ENCODE peak calls at places on chromosomes 7 and 10, in seven cellular contexts. M is HepG2, Z is astrocyte of the cerebellum, K is colonic mucosa, F is breast epithelium, A is lung, J is GM12878. V is an unnamed sample.

GRCh38 chr7:152105205-152105604 is 79.7 kb downstream of the GALNT11 start:
- DNase-seq in A (no peak), F (no peak), M (no peak), Z (no peak), J (no peak), K (no peak), V (no peak)

GRCh38 chr7:24920702-24921679 is 59.0 kb downstream of the OSBPL3 start:
- DNase-seq in A (peak; percentile 68), Z (no peak), F (no peak), M (no peak), K (no peak), J (no peak), V (no peak)

GRCh38 chr7:84022686-84023308 is 171.8 kb downstream of the SEMA3A start:
- DNase-seq in K (peak; percentile 51), Z (no peak), M (peak; percentile 82), A (no peak), J (no peak), F (no peak), V (no peak)

GRCh38 chr7:122743211-122743610 is 40.5 kb upstream of the RNF148 start:
- DNase-seq in Z (no peak), A (no peak), M (no peak), K (no peak), J (no peak), F (no peak), V (no peak)

GRCh38 chr7:15462721-15463389 is 99.0 kb downstream of the AGMO start:
- DNase-seq in M (no peak), F (no peak), K (no peak), J (no peak), A (no peak), Z (no peak), V (no peak)

GRCh38 chr7:128915841-128916642 is 5.5 kb upstream of the KCP start:
- DNase-seq in K (no peak), F (no peak), Z (no peak), J (no peak), M (no peak), A (no peak), V (no peak)

GRCh38 chr7:37201003-37201875 is 247.4 kb downstream of the ELMO1 start:
- DNase-seq in J (no peak), Z (peak; percentile 72), K (peak; percentile 79), A (peak; percentile 82), F (peak; percentile 78), M (peak; percentile 64), V (peak; percentile 30)

GRCh38 chr7:104328308-104328969 is at the start of gene LHFPL3:
- DNase-seq in F (no peak), A (no peak), M (no peak), J (no peak), Z (no peak), K (peak; percentile 16), V (no peak)

GRCh38 chr7:31051598-31052503 is at the start of gene ADCYAP1R1:
- DNase-seq in A (no peak), Z (no peak), K (no peak), J (no peak), F (no peak), M (no peak), V (no peak)

GRCh38 chr10:44439436-44439835 is 54.5 kb upstream of the CXCL12 start:
- DNase-seq in Z (no peak), J (no peak), F (no peak), M (no peak), A (no peak), K (no peak), V (no peak)

GRCh38 chr7:69656890-69657289 is 58.6 kb downstream of the AUTS2 start:
- DNase-seq in Z (no peak), K (no peak), F (peak; percentile 43), A (no peak), J (no peak), M (no peak), V (no peak)

GRCh38 chr7:55174456-55174855 is 155.6 kb downstream of the EGFR start:
- DNase-seq in K (no peak), J (no peak), M (no peak), A (no peak), Z (no peak), F (no peak), V (no peak)

DNA sequence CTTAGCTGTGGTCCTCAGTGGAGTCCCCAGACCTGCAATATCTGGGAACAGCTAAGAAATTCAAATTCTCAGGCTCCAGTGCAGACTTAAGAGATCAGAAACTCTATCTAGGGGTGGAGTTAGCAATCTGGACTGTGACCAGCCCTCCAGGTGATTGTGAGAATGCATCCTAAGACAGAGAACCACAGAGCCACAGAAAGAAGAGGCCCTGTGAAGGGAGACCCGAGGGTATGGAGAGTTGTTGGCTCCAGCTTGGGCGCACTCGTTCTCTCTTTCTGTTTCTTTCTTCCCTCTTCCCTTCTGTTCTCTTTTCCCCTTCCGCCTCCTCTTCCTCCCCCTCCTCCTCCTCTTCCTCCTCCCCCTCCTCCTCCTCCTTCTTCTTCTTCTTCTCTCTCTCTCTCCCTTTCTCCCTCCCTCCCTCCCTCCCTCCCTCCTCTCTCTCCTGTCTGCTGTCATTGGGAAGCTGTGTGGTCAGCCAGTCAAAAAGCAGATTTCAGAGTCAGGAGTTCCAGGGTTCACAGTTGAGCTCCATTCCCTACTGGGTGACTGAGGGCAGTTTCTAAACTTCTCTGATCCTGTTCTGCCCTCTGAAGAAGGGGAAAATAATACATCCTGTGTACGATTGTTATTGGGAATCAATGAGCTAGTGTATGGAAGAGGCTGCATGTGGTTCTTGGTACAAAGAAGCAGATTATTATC is 62.1 kb upstream of the STEAP1B start:
- DNase-seq in M (no peak), J (no peak), A (peak; percentile 17), F (no peak), Z (no peak), K (no peak), V (no peak)
- H3K4me3 ChIP-seq in M (no peak overlapping the region), J (no peak overlapping the region), A (no peak overlapping the region), F (no peak overlapping the region), Z (no peak overlapping the region), K (no peak overlapping the region), V (peak overlapping the region; percentile 8)

GRCh38 chr7:41702635-41703371 is at the start of gene INHBA:
- DNase-seq in F (no peak), K (no peak), A (no peak), J (no peak), M (no peak), Z (peak; percentile 63), V (peak; percentile 78)

GRCh38 chr7:41700044-41700471 is 2.8 kb downstream of the INHBA start:
- DNase-seq in A (no peak), F (no peak), K (no peak), Z (no peak), J (no peak), M (no peak), V (no peak)

GRCh38 chr7:41701068-41701467 is 1.8 kb downstream of the INHBA start:
- DNase-seq in Z (no peak), K (no peak), F (no peak), M (no peak), J (no peak), A (no peak), V (no peak)

GRCh38 chr7:41699532-41699931 is 3.4 kb downstream of the INHBA start:
- DNase-seq in Z (no peak), K (no peak), J (no peak), M (no peak), F (no peak), A (no peak), V (no peak)

DNA sequence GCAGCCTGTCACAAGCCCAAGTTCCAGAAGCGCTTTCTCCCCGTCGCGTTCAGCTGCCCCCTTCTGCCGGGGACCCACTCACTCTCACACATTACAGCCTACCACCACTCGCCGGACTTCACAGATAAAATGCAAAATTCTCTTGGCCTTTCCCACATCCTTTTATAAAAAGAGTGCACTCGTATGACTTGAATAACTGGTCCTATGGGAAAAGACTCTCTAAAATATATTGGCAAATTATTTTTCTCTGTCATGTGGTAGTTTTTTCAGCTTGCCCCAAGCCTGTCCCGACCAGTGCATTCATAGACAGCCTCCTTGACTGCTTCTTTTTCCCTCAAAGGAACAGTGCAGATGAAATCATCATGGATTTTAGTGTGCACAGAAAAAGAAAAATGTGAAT is 1.3 kb downstream of the INHBA start:
- DNase-seq in Z (no peak), M (no peak), A (no peak), K (no peak), F (no peak), J (no peak), V (no peak)
- H3K4me3 ChIP-seq in Z (peak overlapping the region; percentile 48), M (no peak overlapping the region), A (no peak overlapping the region), K (no peak overlapping the region), F (peak overlapping the region; percentile 50), J (no peak overlapping the region), V (peak overlapping the region; percentile 81)

GRCh38 chr10:1369665-1370064 is 313.5 kb downstream of the WDR37 start:
- DNase-seq in F (peak; percentile 15), A (no peak), K (peak; percentile 6), M (peak; percentile 81), J (no peak), Z (no peak), V (no peak)

GRCh38 chr10:1368772-1369171 is 312.6 kb downstream of the WDR37 start:
- DNase-seq in M (peak; percentile 28), Z (no peak), K (peak; percentile 40), A (no peak), F (peak; percentile 13), J (no peak), V (no peak)

GRCh38 chr10:1370298-1370697 is 314.1 kb downstream of the WDR37 start:
- DNase-seq in J (no peak), M (no peak), K (no peak), Z (no peak), F (no peak), A (no peak), V (no peak)

GRCh38 chr10:1367938-1368697 is 311.9 kb downstream of the WDR37 start:
- DNase-seq in F (peak; percentile 12), Z (no peak), A (no peak), J (no peak), M (no peak), K (peak; percentile 5), V (no peak)

DNA sequence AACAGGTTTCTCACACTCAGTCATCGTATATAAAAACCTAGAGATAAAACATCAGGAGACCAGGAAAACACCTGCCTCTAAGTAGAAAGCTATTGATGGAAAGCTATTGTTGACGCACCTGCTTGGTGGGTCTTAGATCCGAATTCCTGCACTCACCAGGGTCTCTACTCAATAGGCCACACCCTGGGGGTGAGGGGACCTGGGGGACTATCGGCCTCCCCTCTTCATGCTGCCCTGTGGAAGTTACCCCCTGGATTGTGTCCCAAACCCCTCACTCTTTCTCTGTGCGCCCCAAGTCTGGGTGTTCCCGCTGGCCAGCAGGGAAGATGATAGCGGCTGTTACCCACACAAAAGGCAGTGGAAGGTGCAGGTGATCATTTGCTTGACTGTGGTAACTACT is 313.0 kb downstream of the WDR37 start:
- DNase-seq in Z (no peak), M (no peak), F (no peak), K (peak; percentile 12), J (no peak), A (no peak), V (no peak)
- H3K4me3 ChIP-seq in Z (no peak overlapping the region), M (no peak overlapping the region), F (no peak overlapping the region), K (no peak overlapping the region), J (no peak overlapping the region), A (no peak overlapping the region), V (no peak overlapping the region)

DNA sequence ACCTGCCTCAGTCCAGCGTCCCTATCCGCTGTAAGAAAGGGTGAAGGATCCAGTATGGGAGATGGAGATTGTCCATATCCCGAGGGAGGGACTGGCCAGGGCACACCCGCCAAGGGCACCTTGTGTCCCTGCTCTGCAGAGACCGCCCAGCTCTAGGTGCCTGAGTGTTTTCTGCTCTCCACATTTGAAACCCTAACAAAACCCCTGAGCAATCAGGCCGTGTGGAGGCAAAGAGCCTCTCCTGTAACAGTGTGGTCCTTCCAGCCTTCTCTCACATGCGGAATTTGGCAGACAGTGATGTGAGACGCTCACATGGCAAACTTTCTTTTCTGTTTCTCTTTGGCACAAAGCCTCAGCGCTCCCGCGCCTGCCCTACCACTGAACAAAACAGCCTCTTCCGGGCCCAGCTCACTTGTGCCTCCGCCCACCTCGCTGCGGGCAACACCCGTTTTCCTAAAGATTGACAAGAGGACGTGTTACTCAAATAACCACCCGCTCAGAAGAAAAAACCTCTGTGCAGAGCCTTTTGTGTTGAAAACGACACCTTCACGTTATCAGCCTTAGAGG is 514.8 kb downstream of the DNAJB6 start:
- DNase-seq in F (peak; percentile 20), A (peak; percentile 74), M (peak; percentile 17), K (peak; percentile 64), J (no peak), Z (no peak), V (no peak)
- H3K4me3 ChIP-seq in F (peak overlapping the region; percentile 16), A (no peak overlapping the region), M (no peak overlapping the region), K (no peak overlapping the region), J (no peak overlapping the region), Z (no peak overlapping the region), V (no peak overlapping the region)

V was measured in AG04450.